ENCODE peak calls at places on chromosomes 1 and 21, in seven cellular contexts. J, Q, Z, W, P, F and L are unnamed samples.

GRCh38 chr1:108863984-108864383 is 7.1 kb upstream of the AKNAD1 start:
- DNase-seq in J (no peak), Q (no peak), Z (no peak), W (no peak), P (no peak), F (no peak), L (no peak)

GRCh38 chr1:223341111-223341510 is 22.9 kb downstream of the SUSD4 start:
- DNase-seq in J (peak; percentile 67), Q (no peak), Z (no peak), W (no peak), P (no peak), F (peak; percentile 76), L (no peak)

GRCh38 chr1:119275145-119275929 is 93.2 kb upstream of the HAO2 start:
- DNase-seq in J (peak; percentile 30), Q (peak; percentile 39), Z (peak; percentile 22), W (peak; percentile 13), P (no peak), F (peak; percentile 36), L (peak; percentile 48)

GRCh38 chr1:101314244-101314643 is 77.4 kb downstream of the S1PR1 start:
- DNase-seq in J (no peak), Q (no peak), Z (peak; percentile 47), W (no peak), P (no peak), F (no peak), L (no peak)

GRCh38 chr1:116806245-116806644 is 52.0 kb downstream of the CD2 start:
- DNase-seq in J (no peak), Q (no peak), Z (no peak), W (no peak), P (no peak), F (no peak), L (no peak)

GRCh38 chr1:203186446-203187305 is at the start of gene CHI3L1:
- DNase-seq in J (no peak), Q (no peak), Z (no peak), W (no peak), P (no peak), F (no peak), L (no peak)

GRCh38 chr1:55781944-55782482 is 566.8 kb upstream of the USP24 start:
- DNase-seq in J (peak; percentile 25), Q (peak; percentile 32), Z (peak; percentile 42), W (no peak), P (no peak), F (no peak), L (no peak)

GRCh38 chr1:94599090-94599813 is 57.7 kb upstream of the F3 start:
- DNase-seq in J (no peak), Q (no peak), Z (no peak), W (peak; percentile 10), P (no peak), F (peak; percentile 37), L (no peak)

GRCh38 chr1:50098490-50099109 is 10.1 kb upstream of the ELAVL4 start:
- DNase-seq in J (no peak), Q (no peak), Z (no peak), W (no peak), P (no peak), F (no peak), L (no peak)

GRCh38 chr1:74193908-74194307 is 4.1 kb downstream of the LRRIQ3 start:
- DNase-seq in J (no peak), Q (no peak), Z (peak; percentile 2), W (no peak), P (no peak), F (no peak), L (no peak)

GRCh38 chr1:150548632-150549495 is at the start of gene ADAMTSL4:
- DNase-seq in J (peak; percentile 64), Q (no peak), Z (peak; percentile 86), W (peak; percentile 80), P (peak; percentile 63), F (peak; percentile 70), L (peak; percentile 81)

GRCh38 chr21:29558331-29558730 is 259.6 kb downstream of the BACH1 start:
- DNase-seq in J (no peak), Q (no peak), Z (no peak), W (no peak), P (no peak), F (no peak), L (no peak)

GRCh38 chr21:34510148-34511142 is 1.6 kb downstream of the KCNE1 start:
- DNase-seq in J (peak; percentile 84), Q (peak; percentile 18), Z (peak; percentile 88), W (peak; percentile 13), P (peak; percentile 62), F (no peak), L (peak; percentile 52)

GRCh38 chr1:111904478-111905218 is 84.8 kb downstream of the KCND3 start:
- DNase-seq in J (peak; percentile 41), Q (no peak), Z (no peak), W (no peak), P (no peak), F (no peak), L (no peak)

GRCh38 chr1:235434001-235434400 is 66.8 kb downstream of the TBCE start:
- DNase-seq in J (no peak), Q (no peak), Z (no peak), W (no peak), P (no peak), F (no peak), L (no peak)

GRCh38 chr1:115423776-115424175 is 85.7 kb upstream of the NGF start:
- DNase-seq in J (no peak), Q (no peak), Z (no peak), W (no peak), P (no peak), F (no peak), L (no peak)

GRCh38 chr1:51686450-51686849 is 69.6 kb downstream of the OSBPL9 start:
- DNase-seq in J (no peak), Q (no peak), Z (no peak), W (no peak), P (no peak), F (no peak), L (no peak)

GRCh38 chr1:61149010-61149860 is 66.9 kb downstream of the NFIA start:
- DNase-seq in J (no peak), Q (no peak), Z (no peak), W (no peak), P (no peak), F (no peak), L (peak; percentile 30)

GRCh38 chr21:27134513-27134912 is 167.6 kb upstream of the ADAMTS5 start:
- DNase-seq in J (no peak), Q (no peak), Z (no peak), W (no peak), P (no peak), F (no peak), L (no peak)

GRCh38 chr1:201396859-201397464 is 2.2 kb downstream of the LAD1 start:
- DNase-seq in J (no peak), Q (peak; percentile 66), Z (peak; percentile 60), W (peak; percentile 81), P (peak; percentile 62), F (no peak), L (no peak)
- TF ChIP-seq POLR2A in J (no peak), Q (no peak), Z (no peak), W (no peak), P (no peak), F (no peak), L (no peak)

DNA sequence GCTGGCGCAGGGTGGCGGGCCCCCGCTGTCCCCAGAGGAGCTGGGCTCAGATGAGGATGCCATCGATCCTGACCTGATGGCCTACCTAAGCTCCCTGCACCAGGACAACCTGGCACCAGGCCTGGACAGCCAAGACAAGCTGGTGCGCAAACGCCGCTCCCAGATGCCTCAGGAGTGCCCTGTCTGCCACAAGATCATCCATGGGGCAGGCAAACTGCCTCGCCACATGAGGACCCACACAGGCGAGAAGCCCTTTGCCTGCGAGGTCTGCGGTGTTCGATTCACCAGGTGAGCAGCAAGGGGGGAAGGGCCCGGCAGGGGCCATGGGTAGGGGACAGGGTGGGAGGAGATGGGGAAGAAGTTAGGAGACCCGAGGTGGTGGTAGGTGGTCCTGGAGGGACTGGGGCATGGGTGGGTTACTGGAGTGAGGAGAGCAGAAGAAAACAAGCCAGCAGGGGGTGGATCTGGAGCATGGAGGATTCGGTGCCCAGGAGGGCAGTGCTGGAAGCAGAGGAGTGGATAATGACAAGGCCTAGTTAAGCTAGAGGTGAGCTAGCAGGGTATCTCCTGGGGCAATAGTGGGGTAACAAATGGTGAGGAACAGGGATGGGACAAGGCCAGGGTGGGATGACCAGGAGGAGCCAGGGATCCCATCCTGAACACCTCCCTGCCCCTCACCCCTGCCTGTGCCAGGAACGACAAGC is 13.1 kb downstream of the ZBTB7B start:
- DNase-seq in J (no peak), Q (no peak), Z (no peak), W (no peak), P (no peak), F (peak; percentile 39), L (no peak)
- TF ChIP-seq POLR2A in J (no peak), Q (no peak), Z (no peak), W (no peak), P (no peak), F (no peak), L (peak; percentile 14)

GRCh38 chr1:151760597-151761385 is 2.5 kb downstream of the MRPL9 start:
- DNase-seq in J (no peak), Q (no peak), Z (no peak), W (no peak), P (no peak), F (no peak), L (no peak)

GRCh38 chr1:151759241-151759640 is 4.1 kb downstream of the MRPL9 start:
- DNase-seq in J (no peak), Q (no peak), Z (no peak), W (no peak), P (no peak), F (no peak), L (no peak)

GRCh38 chr1:151763990-151764389 is 694 bp upstream of the MRPL9 start:
- DNase-seq in J (no peak), Q (no peak), Z (no peak), W (no peak), P (no peak), F (no peak), L (peak; percentile 48)

GRCh38 chr1:151762941-151763921 is at the start of gene MRPL9:
- DNase-seq in J (peak; percentile 86), Q (peak; percentile 33), Z (peak; percentile 98), W (peak; percentile 92), P (peak; percentile 73), F (peak; percentile 77), L (peak; percentile 90)
- TF ChIP-seq POLR2A in J (peak; percentile 35), Q (peak; percentile 42), Z (peak; percentile 81), W (peak; percentile 65), P (no peak), F (peak; percentile 31), L (peak; percentile 76)

GRCh38 chr1:153985984-153986761 is at the start of gene RAB13:
- DNase-seq in J (peak; percentile 89), Q (peak; percentile 61), Z (peak; percentile 77), W (peak; percentile 94), P (peak; percentile 88), F (peak; percentile 89), L (peak; percentile 70)
- TF ChIP-seq POLR2A in J (peak; percentile 44), Q (no peak), Z (peak; percentile 51), W (peak; percentile 38), P (no peak), F (no peak), L (no peak)

DNA sequence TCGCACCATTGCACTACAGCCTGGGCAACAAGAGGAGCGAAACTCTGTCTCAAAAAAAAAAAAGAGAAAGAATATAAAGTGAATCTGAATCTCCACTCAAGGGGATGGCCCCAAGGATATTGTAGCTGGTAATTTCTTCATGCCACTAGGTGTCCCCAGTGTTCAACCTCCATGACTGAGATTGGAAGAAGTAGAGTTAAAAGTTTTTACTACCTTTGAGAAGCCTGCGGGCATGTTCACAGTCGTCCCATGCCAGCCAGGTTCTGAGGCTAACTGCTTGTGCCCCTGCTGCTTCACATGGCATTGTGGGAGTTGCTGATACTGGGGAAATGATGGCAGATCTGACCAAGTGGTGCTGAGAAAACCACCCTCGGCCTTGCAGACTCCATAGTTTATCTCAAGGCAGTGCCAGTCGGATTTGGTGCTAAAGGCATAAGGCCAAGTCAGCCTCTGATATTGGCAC is 10.8 kb upstream of the SHISA4 start:
- DNase-seq in J (peak; percentile 29), Q (peak; percentile 46), Z (no peak), W (peak; percentile 58), P (no peak), F (no peak), L (peak; percentile 32)
- TF ChIP-seq POLR2A in J (no peak), Q (no peak), Z (no peak), W (no peak), P (no peak), F (no peak), L (no peak)